ENCODE peak calls at places on chromosome 20, in ten cellular contexts. P is IMR-90, V is stomach, A is lung, G is Peyer's patch, W is AG04450, E is A673, S is heart left ventricle, F is heart right ventricle, O is psoas muscle. J is an unnamed sample.

GRCh38 chr20:15342987-15343639 is 1005.7 kb upstream of the FLRT3 start:
- DNase-seq in W (no peak), G (no peak), V (no peak), E (no peak), O (no peak), P (no peak), A (no peak), S (no peak), F (no peak), J (peak; percentile 45)

GRCh38 chr20:23340524-23340923 is 10.1 kb upstream of the NXT1 start:
- DNase-seq in G (peak; percentile 70), F (peak; percentile 80), A (peak; percentile 56), O (peak; percentile 43), P (peak; percentile 69), V (peak; percentile 67), S (peak; percentile 74), E (peak; percentile 78), W (no peak), J (no peak)

GRCh38 chr20:57326667-57327455 is 2.7 kb upstream of the SPO11 start:
- DNase-seq in A (no peak), G (peak; percentile 51), S (no peak), V (no peak), P (no peak), O (no peak), W (no peak), E (no peak), F (no peak), J (no peak)

GRCh38 chr20:19907326-19908056 is 109.7 kb upstream of the NAA20 start:
- DNase-seq in E (no peak), G (no peak), V (no peak), P (no peak), F (no peak), O (peak; percentile 43), A (no peak), W (no peak), S (no peak), J (no peak)

GRCh38 chr20:1370548-1371110 is 22.2 kb downstream of the FKBP1A start:
- DNase-seq in V (no peak), S (no peak), G (no peak), E (no peak), O (no peak), F (no peak), P (peak; percentile 67), A (no peak), W (no peak), J (no peak)

GRCh38 chr20:20491110-20491783 is 123.3 kb downstream of the INSM1 start:
- DNase-seq in V (no peak), E (no peak), S (no peak), W (no peak), G (no peak), P (peak; percentile 82), F (no peak), O (no peak), A (no peak), J (no peak)

GRCh38 chr20:22352019-22352418 is 232.4 kb downstream of the FOXA2 start:
- DNase-seq in F (no peak), P (no peak), S (no peak), V (no peak), E (no peak), G (no peak), W (no peak), O (no peak), A (no peak), J (no peak)

GRCh38 chr20:46894971-46895905 is 595 bp downstream of the EYA2 start:
- DNase-seq in O (peak; percentile 17), V (peak; percentile 36), F (no peak), W (no peak), S (no peak), A (no peak), G (no peak), P (peak; percentile 68), E (no peak), J (peak; percentile 47)

DNA sequence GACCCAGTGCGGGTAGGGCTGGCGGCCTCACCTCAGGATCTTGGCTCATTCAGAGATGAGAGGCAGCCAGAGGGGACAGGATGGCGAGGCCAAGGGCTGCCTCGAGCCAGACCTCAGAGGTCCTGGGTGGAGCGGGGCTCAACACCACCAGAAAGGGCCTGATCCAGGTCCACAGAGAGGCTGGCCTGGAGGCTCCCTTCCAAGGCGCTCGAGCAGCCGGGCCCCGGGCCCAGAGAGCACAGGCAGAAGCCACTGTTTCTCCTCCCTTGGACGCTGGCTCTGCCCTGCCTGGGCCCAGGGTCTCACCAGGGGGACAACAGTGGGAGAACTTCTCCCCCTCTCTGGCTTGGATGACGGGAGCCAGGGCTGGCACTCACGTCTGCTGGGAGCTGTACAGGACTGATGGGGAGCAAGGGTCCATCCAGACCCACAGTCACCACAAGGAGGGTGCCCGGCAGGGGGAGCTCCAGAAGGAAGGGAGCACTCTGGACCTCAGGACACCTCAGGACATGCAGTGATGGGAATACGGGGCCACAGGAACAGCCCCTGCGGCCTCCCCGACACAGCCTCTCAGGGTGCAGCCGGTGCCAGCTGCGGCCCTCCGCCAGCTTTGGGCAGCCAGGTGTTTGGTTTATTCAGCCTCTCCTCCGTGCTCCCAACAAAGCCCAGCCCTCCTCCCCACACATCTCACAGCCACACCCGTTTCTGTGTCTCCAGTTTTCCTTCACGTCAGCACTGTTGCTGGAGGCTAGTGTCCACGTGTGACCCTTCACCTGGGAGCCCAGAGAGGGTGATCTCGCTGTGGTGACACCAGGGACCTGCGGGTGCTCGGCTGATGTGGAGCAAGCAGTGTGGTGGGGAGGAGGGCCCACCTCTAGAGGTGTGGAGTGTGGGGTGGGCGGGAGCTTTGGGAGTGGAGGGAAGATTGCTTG is 8.7 kb downstream of the RPS21 start:
- DNase-seq in P (no peak), F (no peak), S (no peak), O (no peak), W (no peak), E (no peak), V (no peak), G (no peak), A (no peak), J (no peak)
- TF ChIP-seq CTCF in P (no peak), F (no peak), S (no peak), O (no peak), W (no peak), E (peak; percentile 38), V (no peak), G (peak; percentile 17), A (no peak), J (no peak)

DNA sequence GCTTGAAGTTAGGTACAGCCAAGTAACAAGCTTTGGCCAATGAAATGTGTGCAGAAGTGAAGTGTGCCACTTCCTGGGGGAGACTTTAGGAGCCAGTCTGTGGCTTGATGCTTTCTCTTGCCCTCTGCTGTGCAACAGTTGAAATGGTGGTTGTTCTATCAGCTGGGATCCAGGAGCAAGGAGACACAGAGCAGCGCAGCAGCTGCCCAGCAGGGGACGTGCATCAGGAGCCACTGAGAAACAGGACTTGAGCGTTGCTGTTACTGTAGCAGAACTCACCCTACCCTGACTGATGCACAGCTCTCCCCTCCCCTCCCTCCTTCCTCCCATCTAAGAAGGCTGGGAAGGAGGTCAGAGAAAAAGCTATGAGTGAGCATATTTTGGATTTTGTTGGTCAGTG is 18.9 kb upstream of the CCN5 start:
- DNase-seq in F (no peak), P (no peak), O (no peak), S (no peak), W (no peak), A (no peak), V (no peak), E (peak; percentile 28), G (no peak), J (no peak)
- H3K27ac ChIP-seq in F (no peak overlapping the region), P (peak overlapping the region; percentile 81), O (peak overlapping the region; percentile 11), S (no peak overlapping the region), W (peak overlapping the region; percentile 32), A (peak overlapping the region; percentile 43), V (peak overlapping the region; percentile 62), E (no peak overlapping the region), G (peak overlapping the region; percentile 11), J (no peak overlapping the region)

GRCh38 chr20:36399147-36399968 is 93.2 kb downstream of the DLGAP4 start:
- DNase-seq in E (peak; percentile 61), P (peak; percentile 11), O (no peak), G (no peak), S (no peak), F (peak; percentile 9), W (no peak), A (no peak), V (peak; percentile 33), J (no peak)
- TF ChIP-seq CTCF in E (peak; percentile 74), P (peak; percentile 29), O (peak; percentile 18), G (peak; percentile 16), S (peak; percentile 32), F (peak; percentile 26), W (peak; percentile 21), A (no peak), V (no peak), J (no peak)

DNA sequence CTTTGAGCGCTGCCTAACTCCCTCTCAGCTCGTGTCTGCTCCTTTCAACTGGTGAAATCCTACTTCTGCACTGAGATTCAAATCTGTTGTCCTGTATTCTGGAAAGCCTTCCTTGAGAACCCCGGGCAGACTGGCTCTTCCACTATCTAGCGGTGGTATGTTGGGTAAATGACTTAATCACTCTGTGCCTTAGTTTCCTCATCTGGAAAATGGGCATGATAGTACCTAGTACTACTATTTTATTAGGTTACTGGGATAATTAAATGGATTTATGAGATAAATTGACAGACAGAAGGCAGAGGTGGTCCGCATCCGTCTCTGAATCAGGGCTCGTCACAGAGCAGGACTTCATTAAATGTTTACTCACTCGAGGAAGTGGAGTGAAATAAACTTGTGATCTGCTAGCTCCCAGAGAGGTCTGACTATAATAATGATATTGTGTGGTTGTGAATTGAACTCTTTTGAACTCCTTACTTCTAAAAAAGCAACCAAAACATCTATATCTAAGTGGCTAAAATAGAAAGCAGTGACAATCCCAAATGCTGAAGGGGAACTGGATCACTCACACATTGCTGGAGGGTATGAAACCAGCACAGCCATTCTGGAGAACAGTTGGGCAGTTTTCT is 26.6 kb downstream of the PPP1R16B start:
- DNase-seq in E (no peak), S (no peak), G (no peak), W (no peak), F (no peak), A (no peak), V (no peak), O (no peak), P (no peak), J (no peak)
- H3K27ac ChIP-seq in E (no peak overlapping the region), S (no peak overlapping the region), G (no peak overlapping the region), W (no peak overlapping the region), F (no peak overlapping the region), A (peak overlapping the region; percentile 2), V (no peak overlapping the region), O (no peak overlapping the region), P (no peak overlapping the region), J (no peak overlapping the region)

GRCh38 chr20:31934968-31935764 is 16.7 kb downstream of the PDRG1 start:
- DNase-seq in S (no peak), F (no peak), W (no peak), G (no peak), A (no peak), O (no peak), P (no peak), E (no peak), V (no peak), J (no peak)
- TF ChIP-seq CTCF in S (no peak), F (peak; percentile 12), W (no peak), G (no peak), A (no peak), O (no peak), P (no peak), E (peak; percentile 12), V (no peak), J (no peak)

GRCh38 chr20:33688938-33689424 is 2.8 kb upstream of the E2F1 start:
- DNase-seq in E (no peak), G (no peak), O (no peak), A (no peak), W (no peak), V (peak; percentile 66), S (no peak), P (no peak), F (no peak), J (no peak)
- H3K27ac ChIP-seq in E (no peak overlapping the region), G (no peak overlapping the region), O (no peak overlapping the region), A (peak overlapping the region; percentile 24), W (no peak overlapping the region), V (no peak overlapping the region), S (no peak overlapping the region), P (no peak overlapping the region), F (peak overlapping the region; percentile 31), J (no peak overlapping the region)